ENCODE peak calls at places on chromosomes 6 and 20, in eight cellular contexts. M is hepatocyte, Y is right lobe of liver, E is uterus, R is RWPE1, T is neural progenitor cell, N is cardiac muscle cell, U is fibroblast of lung. I is an unnamed sample.

GRCh38 chr20:21052686-21053001 is 53.5 kb downstream of the LINC00237 start:
- DNase-seq in M (no peak), Y (no peak), E (no peak), R (no peak), T (no peak), N (no peak), U (no peak), I (no peak)

GRCh38 chr6:109449064-109449788 is 6.3 kb downstream of the MICAL1 start:
- DNase-seq in M (no peak), Y (no peak), E (no peak), R (no peak), T (no peak), N (no peak), U (no peak), I (no peak)

GRCh38 chr6:87656857-87657256 is 45.2 kb downstream of the AKIRIN2 start:
- DNase-seq in M (no peak), Y (no peak), E (no peak), R (no peak), T (no peak), N (peak), U (no peak), I (no peak)

GRCh38 chr20:46870041-46870440 is 24.6 kb upstream of the EYA2 start:
- DNase-seq in M (no peak), Y (no peak), E (no peak), R (peak), T (no peak), N (no peak), U (peak), I (no peak)

GRCh38 chr6:4268171-4268570 is 132.8 kb upstream of the ECI2 start:
- DNase-seq in M (no peak), Y (no peak), E (no peak), R (no peak), T (no peak), N (no peak), U (no peak), I (no peak)

GRCh38 chr6:63307581-63308246 is 12.1 kb downstream of the LGSN start:
- DNase-seq in M (peak), Y (no peak), E (no peak), R (peak), T (peak), N (peak), U (peak), I (no peak)

GRCh38 chr20:31956556-31957220 is 4.8 kb upstream of the PDRG1 start:
- DNase-seq in M (no peak), Y (no peak), E (no peak), R (no peak), T (no peak), N (no peak), U (no peak), I (no peak)

GRCh38 chr6:16729183-16729696 is 32.0 kb downstream of the ATXN1 start:
- DNase-seq in M (peak), Y (no peak), E (no peak), R (no peak), T (no peak), N (peak), U (peak), I (no peak)

GRCh38 chr20:2279245-2279779 is 16.5 kb upstream of the TGM3 start:
- DNase-seq in M (no peak), Y (no peak), E (no peak), R (no peak), T (no peak), N (peak), U (peak), I (no peak)

GRCh38 chr6:106115231-106115630 is 29.1 kb downstream of the PRDM1 start:
- DNase-seq in M (no peak), Y (no peak), E (no peak), R (no peak), T (no peak), N (no peak), U (no peak), I (no peak)

GRCh38 chr6:122028933-122029332 is 370.5 kb upstream of the HSF2 start:
- DNase-seq in M (no peak), Y (no peak), E (no peak), R (peak), T (no peak), N (no peak), U (no peak), I (no peak)

GRCh38 chr20:33518071-33518470 is 28.2 kb downstream of the CBFA2T2 start:
- DNase-seq in M (no peak), Y (no peak), E (no peak), R (peak), T (peak), N (peak), U (peak), I (no peak)
- TF ChIP-seq CTCF in M (no peak), Y (no peak), E (no peak), R (no peak), T (no peak), N (no peak), U (no peak), I (no peak)

GRCh38 chr6:139632798-139633197 is 258.4 kb upstream of the CITED2 start:
- DNase-seq in M (no peak), Y (no peak), E (no peak), R (no peak), T (no peak), N (no peak), U (no peak), I (no peak)

GRCh38 chr6:139625081-139625939 is 250.9 kb upstream of the CITED2 start:
- DNase-seq in M (no peak), Y (no peak), E (no peak), R (no peak), T (no peak), N (no peak), U (no peak), I (no peak)

GRCh38 chr6:139625998-139626975 is 251.8 kb upstream of the CITED2 start:
- DNase-seq in M (no peak), Y (no peak), E (no peak), R (no peak), T (no peak), N (peak), U (peak), I (no peak)

GRCh38 chr6:139627091-139627490 is 252.6 kb upstream of the CITED2 start:
- DNase-seq in M (no peak), Y (no peak), E (no peak), R (no peak), T (no peak), N (no peak), U (no peak), I (no peak)

DNA sequence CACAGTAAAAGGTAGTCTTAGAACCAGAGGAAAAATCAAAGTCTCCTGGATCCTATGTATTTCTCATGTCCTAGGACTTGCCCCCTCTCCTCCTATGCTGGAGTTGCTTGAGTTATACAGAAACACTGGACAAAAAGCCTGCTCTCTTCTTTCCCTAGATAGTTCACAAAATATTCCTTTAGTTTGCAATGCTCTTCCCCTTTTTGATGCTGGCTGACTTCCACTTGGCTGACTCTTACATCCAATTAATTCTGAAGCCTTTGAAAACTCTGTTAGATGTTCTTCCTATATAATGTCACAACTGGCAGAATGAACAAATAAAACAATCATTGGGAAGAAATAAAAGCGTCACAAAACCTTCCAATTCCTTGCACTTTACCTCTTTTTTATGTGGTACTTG is 253.8 kb upstream of the CITED2 start:
- DNase-seq in M (no peak), Y (no peak), E (peak), R (no peak), T (no peak), N (no peak), U (no peak), I (no peak)
- H3K27ac ChIP-seq in M (no peak), Y (no peak), E (no peak), R (no peak), T (no peak), N (no peak), U (no peak), I (no peak)

DNA sequence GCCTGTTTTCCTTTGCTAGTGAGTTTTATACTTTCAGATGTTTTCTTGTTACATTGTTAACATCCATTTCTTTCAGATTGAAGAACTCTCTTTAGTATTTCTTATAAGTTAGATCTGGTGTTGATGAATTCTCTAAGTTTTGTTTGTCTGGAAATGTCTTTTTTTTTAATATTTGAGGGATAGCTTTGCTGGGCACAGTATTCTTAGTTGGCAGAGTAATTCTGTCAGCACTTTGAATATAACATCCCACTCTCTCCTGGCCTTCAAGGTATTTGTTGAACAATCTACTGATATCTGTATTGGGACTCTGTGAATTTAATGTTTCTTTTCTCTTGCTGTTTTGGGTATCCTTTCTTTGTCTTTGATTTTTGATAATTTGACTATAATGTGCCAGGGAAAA is 79.4 kb upstream of the UST start:
- DNase-seq in M (no peak), Y (no peak), E (no peak), R (no peak), T (no peak), N (no peak), U (no peak), I (no peak)
- TF ChIP-seq CTCF in M (no peak), Y (no peak), E (no peak), R (no peak), T (no peak), N (no peak), U (no peak), I (no peak)

DNA sequence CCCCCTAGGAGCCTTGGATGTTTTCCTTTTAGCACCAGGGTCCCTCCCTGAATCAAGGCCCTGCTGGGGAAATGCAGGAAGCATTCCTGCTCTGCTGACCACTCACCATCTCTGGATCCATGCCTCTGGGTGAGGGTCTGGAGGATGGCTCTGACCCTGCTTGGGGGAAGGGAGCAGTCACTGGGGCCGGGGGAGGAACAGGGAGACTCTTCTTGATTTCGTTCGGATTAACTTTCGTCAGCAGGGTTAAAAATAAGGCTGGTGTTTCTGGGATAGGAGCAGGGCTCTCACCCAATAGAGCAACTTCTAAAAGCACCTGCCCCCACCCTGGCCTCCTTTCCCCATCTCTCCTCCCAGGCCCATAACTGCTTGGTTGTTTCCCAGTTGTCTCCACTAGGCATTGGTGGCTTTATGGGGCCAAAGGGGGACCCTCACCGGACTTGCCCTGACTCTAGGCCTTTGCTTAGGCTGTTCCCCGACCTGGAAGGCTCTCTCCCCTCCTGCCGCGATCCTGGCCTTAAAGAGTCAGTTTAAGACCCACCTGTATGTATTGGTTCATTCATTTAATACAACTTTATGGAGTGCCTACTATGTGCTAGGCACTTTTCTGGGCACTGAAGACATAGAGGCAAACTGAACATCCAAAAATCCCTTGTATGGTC is 63.0 kb downstream of the JPH2 start:
- DNase-seq in M (no peak), Y (no peak), E (no peak), R (no peak), T (no peak), N (no peak), U (no peak), I (no peak)
- H3K27ac ChIP-seq in M (no peak), Y (no peak), E (peak), R (no peak), T (no peak), N (peak), U (no peak), I (no peak)

GRCh38 chr20:17611290-17611539 is 41.3 kb downstream of the DSTN start:
- DNase-seq in M (no peak), Y (peak), E (no peak), R (no peak), T (no peak), N (no peak), U (peak), I (no peak)
- TF ChIP-seq CTCF in M (no peak), Y (peak), E (no peak), R (no peak), T (no peak), N (no peak), U (peak), I (peak)

GRCh38 chr6:166541876-166542579 is 44.5 kb downstream of the RAMACL start:
- DNase-seq in M (no peak), Y (no peak), E (no peak), R (no peak), T (no peak), N (no peak), U (no peak), I (no peak)
- H3K27ac ChIP-seq in M (no peak), Y (no peak), E (no peak), R (peak), T (no peak), N (no peak), U (no peak), I (peak)

GRCh38 chr6:38020593-38020992 is 201.1 kb downstream of the ZFAND3 start:
- DNase-seq in M (no peak), Y (no peak), E (no peak), R (no peak), T (no peak), N (no peak), U (no peak), I (no peak)

GRCh38 chr6:38021029-38021428 is 201.5 kb downstream of the ZFAND3 start:
- DNase-seq in M (no peak), Y (no peak), E (no peak), R (no peak), T (no peak), N (no peak), U (no peak), I (no peak)

GRCh38 chr6:38021571-38021970 is 202.0 kb downstream of the ZFAND3 start:
- DNase-seq in M (no peak), Y (no peak), E (no peak), R (no peak), T (no peak), N (no peak), U (no peak), I (no peak)

GRCh38 chr6:38016824-38017223 is 197.3 kb downstream of the ZFAND3 start:
- DNase-seq in M (no peak), Y (no peak), E (no peak), R (no peak), T (no peak), N (no peak), U (no peak), I (no peak)

DNA sequence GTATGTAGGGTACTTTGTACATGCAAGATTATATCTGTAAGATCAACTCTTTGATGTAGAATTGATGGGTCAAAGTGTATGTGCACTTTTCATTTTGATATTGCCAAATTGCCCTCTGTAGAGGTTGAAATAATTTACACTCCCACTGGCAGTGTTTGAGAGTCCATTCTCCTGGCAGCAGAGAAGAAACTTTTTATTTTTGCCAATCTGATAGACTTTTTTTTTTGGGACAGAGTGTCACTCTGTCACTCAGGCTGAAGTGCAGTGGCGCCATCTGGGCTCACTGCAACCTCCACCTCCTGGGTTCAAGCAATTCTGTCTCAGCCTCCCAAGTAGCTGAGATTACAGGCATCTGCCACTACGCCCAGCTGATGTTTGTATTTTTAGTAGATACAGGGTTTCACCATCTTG is 199.2 kb downstream of the ZFAND3 start:
- DNase-seq in M (no peak), Y (peak), E (no peak), R (no peak), T (no peak), N (no peak), U (no peak), I (no peak)
- TF ChIP-seq CTCF in M (no peak), Y (peak), E (no peak), R (no peak), T (peak), N (no peak), U (no peak), I (no peak)

GRCh38 chr6:149236584-149236983 is 80.9 kb upstream of the TAB2 start:
- DNase-seq in M (no peak), Y (no peak), E (no peak), R (no peak), T (no peak), N (peak), U (peak), I (no peak)
- H3K27ac ChIP-seq in M (no peak), Y (no peak), E (no peak), R (no peak), T (no peak), N (no peak), U (no peak), I (no peak)

I was measured in dorsolateral prefrontal cortex.